ENCODE peak calls at places on chromosomes 12 and 14, in six cellular contexts. J, E, I, S, G and Q are unnamed samples.

GRCh38 chr12:113019045-113019444 is 37.5 kb upstream of the DTX1 start:
- DNase-seq in E (no peak), J (no peak), I (no peak), S (no peak), G (peak), Q (no peak)

GRCh38 chr12:15049456-15050153 is 76.8 kb downstream of the PDE6H start:
- DNase-seq in E (no peak), S (no peak), J (no peak), G (no peak), I (no peak), Q (no peak)

GRCh38 chr12:88001327-88001726 is 27.9 kb downstream of the C12orf50 start:
- DNase-seq in J (no peak), E (no peak), G (no peak), I (no peak), S (no peak), Q (no peak)

GRCh38 chr14:71354801-71355200 is 447.5 kb downstream of the PCNX1 start:
- DNase-seq in J (no peak), G (no peak), E (no peak), S (no peak), I (no peak), Q (no peak)

GRCh38 chr12:123532808-123533649 is 490 bp downstream of the RILPL1 start:
- DNase-seq in J (peak), S (peak), I (no peak), G (peak), E (peak), Q (no peak)

GRCh38 chr12:98903875-98904274 is 258.8 kb downstream of the APAF1 start:
- DNase-seq in S (no peak), J (no peak), I (no peak), G (no peak), E (no peak), Q (no peak)

GRCh38 chr12:30847259-30847658 is 79.3 kb upstream of the TSPAN11 start:
- DNase-seq in J (no peak), S (no peak), G (peak), E (no peak), I (peak), Q (peak)

GRCh38 chr14:97564334-97564733 is 767.2 kb downstream of the VRK1 start:
- DNase-seq in S (no peak), I (no peak), J (no peak), E (no peak), G (no peak), Q (no peak)

GRCh38 chr12:110670161-110670701 is 18.7 kb downstream of the HVCN1 start:
- DNase-seq in J (no peak), G (no peak), S (no peak), E (no peak), I (no peak), Q (no peak)

GRCh38 chr14:91374897-91375747 is 42.5 kb downstream of the CCDC88C start:
- DNase-seq in I (no peak), J (peak), S (no peak), G (no peak), E (no peak), Q (no peak)

GRCh38 chr14:89029961-89030694 is 205.7 kb downstream of the TTC8 start:
- DNase-seq in E (no peak), I (no peak), S (no peak), G (no peak), J (no peak), Q (no peak)

GRCh38 chr12:27272375-27273028 is 28.4 kb downstream of the STK38L start:
- DNase-seq in E (no peak), S (no peak), G (no peak), J (peak), I (no peak), Q (no peak)

GRCh38 chr12:51122844-51123243 is 39.4 kb upstream of the CSRNP2 start:
- DNase-seq in S (no peak), G (no peak), J (no peak), E (peak), I (no peak), Q (no peak)

GRCh38 chr14:52000019-52000582 is 10.8 kb downstream of the RTRAF start:
- DNase-seq in G (no peak), I (no peak), S (no peak), E (no peak), J (no peak), Q (no peak)

GRCh38 chr12:26868505-26869494 is 35.8 kb upstream of the ITPR2 start:
- DNase-seq in G (no peak), J (no peak), E (no peak), I (no peak), S (no peak), Q (no peak)

GRCh38 chr12:86774841-86775386 is 518.7 kb upstream of the MGAT4C start:
- DNase-seq in G (peak), E (no peak), I (no peak), S (no peak), J (no peak), Q (no peak)

GRCh38 chr12:101229841-101230241 is 19.8 kb upstream of the SLC5A8 start:
- DNase-seq in I (no peak), J (no peak), S (no peak), G (no peak), E (no peak), Q (no peak)

GRCh38 chr12:180445-180844 is 33.5 kb downstream of the SLC6A12 start:
- DNase-seq in G (peak), S (no peak), J (no peak), E (no peak), I (no peak), Q (no peak)

GRCh38 chr14:95039993-95040348 is 117.4 kb downstream of the DICER1 start:
- DNase-seq in G (no peak), E (no peak), J (no peak), I (no peak), S (no peak), Q (no peak)

GRCh38 chr12:774051-774614 is 21.8 kb downstream of the WNK1 start:
- DNase-seq in G (peak), J (no peak), S (no peak), E (no peak), I (no peak), Q (no peak)

GRCh38 chr14:95038521-95039250 is 118.6 kb downstream of the DICER1 start:
- DNase-seq in J (no peak), G (no peak), I (no peak), E (no peak), S (peak), Q (no peak)

GRCh38 chr14:32820182-32820581 is 118.5 kb upstream of the NPAS3 start:
- DNase-seq in E (no peak), G (peak), I (no peak), J (no peak), S (no peak), Q (no peak)

GRCh38 chr12:1500095-1500801 is 94.1 kb downstream of the FBXL14 start:
- DNase-seq in J (no peak), E (no peak), I (no peak), G (peak), S (no peak), Q (no peak)

GRCh38 chr12:40049268-40049667 is 56.6 kb downstream of the SLC2A13 start:
- DNase-seq in E (no peak), G (no peak), S (no peak), I (no peak), J (no peak), Q (no peak)

GRCh38 chr12:120498870-120499515 is 3.1 kb downstream of the DYNLL1 start:
- DNase-seq in S (no peak), G (no peak), E (no peak), J (no peak), I (no peak), Q (no peak)

GRCh38 chr12:55937956-55938355 is 7.0 kb downstream of the DGKA start:
- DNase-seq in J (no peak), I (no peak), S (no peak), G (no peak), E (no peak), Q (no peak)

GRCh38 chr12:55934773-55935172 is 3.8 kb downstream of the DGKA start:
- DNase-seq in E (no peak), G (no peak), I (no peak), J (no peak), S (no peak), Q (no peak)

GRCh38 chr12:55934343-55934742 is 3.4 kb downstream of the DGKA start:
- DNase-seq in E (no peak), S (no peak), J (no peak), G (peak), I (no peak), Q (no peak)

GRCh38 chr12:55933799-55934174 is 2.8 kb downstream of the DGKA start:
- DNase-seq in G (no peak), S (no peak), E (no peak), J (no peak), I (no peak), Q (no peak)

GRCh38 chr12:55935742-55936151 is 4.8 kb downstream of the DGKA start:
- DNase-seq in E (no peak), J (no peak), I (no peak), G (peak), S (peak), Q (no peak)
- TF ChIP-seq CTCF in E (no peak), J (no peak), I (no peak), G (peak), S (no peak), Q (no peak)

DNA sequence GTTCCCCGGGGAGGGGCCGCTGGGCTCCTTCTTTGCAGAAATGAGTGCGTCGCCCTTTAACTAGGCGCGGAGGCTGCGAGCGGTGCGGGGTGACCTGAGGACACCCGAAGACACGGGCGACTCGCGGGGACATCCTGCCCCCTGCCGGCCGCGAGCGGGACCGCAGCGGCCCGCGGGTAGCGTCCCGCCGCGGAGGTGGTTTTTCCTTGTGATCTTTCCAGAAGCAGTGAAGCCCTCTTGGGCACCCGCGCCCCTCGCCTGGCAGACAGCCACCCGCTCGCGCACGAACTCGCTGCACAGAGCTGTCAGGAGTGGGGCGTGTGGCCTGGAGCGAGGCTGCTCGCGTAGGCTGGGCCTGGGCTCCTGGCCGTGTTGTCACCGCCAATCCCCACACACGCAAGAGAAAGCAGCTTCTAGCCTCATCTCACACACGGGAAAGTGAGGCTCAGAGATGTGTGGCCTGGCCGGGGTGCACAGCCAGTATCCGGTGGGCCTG is 67.2 kb downstream of the DIO3 start:
- DNase-seq in E (peak), S (peak), G (peak), I (peak), J (peak), Q (no peak)
- H3K4me3 ChIP-seq in E (no peak), S (no peak), G (no peak), I (no peak), J (no peak), Q (peak)

DNA sequence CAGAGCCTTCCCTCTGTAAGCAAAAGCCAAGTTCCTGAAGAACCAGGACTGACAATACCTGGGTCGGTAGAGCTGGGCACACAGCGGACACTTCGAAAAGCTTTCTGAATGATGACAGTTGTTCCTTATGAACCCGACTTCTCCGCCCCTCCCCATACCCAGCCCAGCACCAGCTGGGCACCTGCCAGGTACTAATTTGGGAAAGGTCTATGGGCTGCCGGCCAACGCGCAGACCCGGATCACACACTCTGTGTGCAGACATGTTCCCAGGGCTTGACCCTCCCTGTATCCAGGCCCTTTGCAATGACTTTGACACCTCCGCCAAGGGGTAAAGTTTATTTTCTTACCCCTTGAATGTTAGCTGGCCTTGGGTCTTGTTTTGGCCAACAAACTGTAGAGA is 18.8 kb downstream of the ITPK1 start:
- DNase-seq in E (no peak), G (no peak), I (no peak), S (no peak), J (no peak), Q (no peak)
- TF ChIP-seq CTCF in E (no peak), G (no peak), I (no peak), S (no peak), J (no peak), Q (no peak)

GRCh38 chr14:98952595-98953325 is 319.2 kb downstream of the BCL11B start:
- DNase-seq in J (no peak), S (no peak), E (peak), G (peak), I (peak), Q (no peak)
- H3K4me3 ChIP-seq in J (no peak), S (no peak), E (peak), G (no peak), I (no peak), Q (no peak)